ENCODE peak calls at places on chromosomes 12 and 14, in eight cellular contexts. K, P, M, J, Z, S, A and R are unnamed samples.
A peak's percentile ranks its signal among the peaks of the same experiment; 100 is the strongest.

GRCh38 chr14:57833304-57833703 is 32.6 kb downstream of the SLC35F4 start:
- ATAC-seq in M (no peak), P (no peak), S (peak; percentile 61), J (peak; percentile 58), K (peak; percentile 98), A (peak; percentile 27), Z (no peak), R (peak; percentile 45)

GRCh38 chr12:92879698-92880322 is 49.3 kb downstream of the EEA1 start:
- ATAC-seq in J (no peak), P (no peak), K (no peak), Z (no peak), A (no peak), M (no peak), S (no peak), R (no peak)

GRCh38 chr12:50055831-50056628 is 1.4 kb upstream of the ASIC1 start:
- ATAC-seq in A (peak; percentile 78), K (peak; percentile 58), J (peak; percentile 59), Z (peak; percentile 48), M (peak; percentile 24), S (peak; percentile 66), P (peak; percentile 34), R (peak; percentile 67)

GRCh38 chr12:107845980-107846659 is 71.6 kb downstream of the ASCL4 start:
- ATAC-seq in A (no peak), Z (no peak), J (no peak), S (no peak), K (peak; percentile 17), M (no peak), P (no peak), R (no peak)

GRCh38 chr12:92105676-92106075 is 40.0 kb downstream of the BTG1 start:
- ATAC-seq in A (no peak), K (no peak), S (no peak), J (no peak), P (no peak), M (peak; percentile 28), Z (no peak), R (no peak)

GRCh38 chr14:89308232-89308959 is 108.6 kb downstream of the FOXN3 start:
- ATAC-seq in K (no peak), A (no peak), Z (no peak), S (no peak), P (no peak), M (no peak), J (no peak), R (peak; percentile 31)

GRCh38 chr12:91931110-91931509 is 214.5 kb downstream of the BTG1 start:
- ATAC-seq in P (no peak), M (no peak), Z (no peak), A (peak; percentile 62), S (no peak), K (peak; percentile 62), J (peak; percentile 79), R (no peak)

GRCh38 chr12:59077153-59077930 is 157.0 kb upstream of the LRIG3 start:
- ATAC-seq in K (peak; percentile 80), M (no peak), P (no peak), J (no peak), A (no peak), Z (no peak), S (no peak), R (no peak)

GRCh38 chr12:57940915-57941164 is 527 bp upstream of the ATP23 start:
- ATAC-seq in S (no peak), A (no peak), K (no peak), Z (no peak), M (no peak), P (no peak), J (no peak), R (peak; percentile 0)

GRCh38 chr12:11872055-11872454 is 198.7 kb upstream of the BCL2L14 start:
- ATAC-seq in Z (no peak), P (no peak), K (no peak), M (no peak), S (no peak), A (no peak), J (peak; percentile 30), R (no peak)

GRCh38 chr12:39173689-39174088 is 268.3 kb upstream of the CPNE8 start:
- ATAC-seq in J (no peak), A (no peak), Z (no peak), P (no peak), S (no peak), M (no peak), K (no peak), R (no peak)

GRCh38 chr12:20395791-20396550 is 27.6 kb downstream of the PDE3A start:
- ATAC-seq in K (no peak), A (no peak), P (no peak), Z (no peak), S (no peak), J (peak; percentile 92), M (no peak), R (no peak)

GRCh38 chr12:84920331-84920730 is 7.7 kb upstream of the SLC6A15 start:
- ATAC-seq in J (no peak), S (no peak), K (peak; percentile 93), M (no peak), A (no peak), P (no peak), Z (no peak), R (no peak)

GRCh38 chr14:91805659-91806058 is 61.7 kb downstream of the TC2N start:
- ATAC-seq in Z (no peak), S (no peak), M (no peak), K (no peak), A (no peak), P (no peak), J (no peak), R (peak; percentile 78)

GRCh38 chr12:46147144-46147543 is 121.7 kb downstream of the SLC38A1 start:
- ATAC-seq in M (no peak), P (no peak), Z (no peak), S (no peak), K (no peak), J (no peak), A (no peak), R (no peak)

GRCh38 chr14:54503476-54503875 is 6.2 kb upstream of the CGRRF1 start:
- ATAC-seq in P (no peak), Z (no peak), M (no peak), K (peak; percentile 67), S (no peak), J (peak; percentile 47), A (no peak), R (no peak)

GRCh38 chr14:60220084-60220483 is 28.9 kb upstream of the PPM1A start:
- ATAC-seq in J (no peak), K (no peak), A (no peak), M (peak; percentile 67), P (no peak), Z (no peak), S (no peak), R (peak; percentile 21)

GRCh38 chr14:96623676-96624484 is 121.7 kb downstream of the PAPOLA start:
- ATAC-seq in P (no peak), J (no peak), A (no peak), K (no peak), M (no peak), Z (no peak), S (no peak), R (no peak)

GRCh38 chr12:25518512-25518911 is 34.6 kb downstream of the LMNTD1 start:
- ATAC-seq in K (peak; percentile 51), J (no peak), S (no peak), Z (no peak), P (peak; percentile 33), M (peak; percentile 81), A (no peak), R (no peak)

GRCh38 chr12:116426391-116427136 is 132.6 kb upstream of the MAP1LC3B2 start:
- ATAC-seq in K (peak; percentile 96), J (peak; percentile 92), S (peak; percentile 91), P (no peak), M (no peak), Z (no peak), A (peak; percentile 52), R (no peak)

GRCh38 chr14:45373877-45374276 is 120.9 kb upstream of the MIS18BP1 start:
- ATAC-seq in J (no peak), S (no peak), P (no peak), M (no peak), K (no peak), Z (no peak), A (no peak), R (no peak)

GRCh38 chr12:62516932-62517331 is 50.3 kb downstream of the MON2 start:
- ATAC-seq in M (no peak), Z (no peak), K (no peak), S (no peak), J (no peak), A (no peak), P (no peak), R (no peak)

GRCh38 chr12:4899361-4899760 is 10.3 kb upstream of the KCNA1 start:
- ATAC-seq in K (no peak), S (no peak), Z (no peak), A (no peak), J (no peak), P (no peak), M (no peak), R (no peak)

GRCh38 chr14:103512701-103513611 is 9.7 kb downstream of the CKB start:
- ATAC-seq in J (peak; percentile 76), A (peak; percentile 71), K (peak; percentile 91), Z (no peak), P (no peak), S (peak; percentile 85), M (peak; percentile 21), R (no peak)

GRCh38 chr14:74404435-74404834 is 21.6 kb downstream of the SYNDIG1L start:
- ATAC-seq in A (no peak), M (no peak), P (no peak), J (no peak), Z (no peak), K (no peak), S (no peak), R (no peak)

GRCh38 chr12:104458645-104459555 is 2.2 kb downstream of the CHST11 start:
- ATAC-seq in Z (no peak), K (peak; percentile 31), P (peak; percentile 3), S (no peak), M (no peak), J (peak; percentile 20), A (no peak), R (peak; percentile 19)

GRCh38 chr12:124392991-124393790 is 98.3 kb downstream of the RFLNA start:
- ATAC-seq in Z (no peak), M (no peak), J (peak; percentile 69), S (peak; percentile 74), K (peak; percentile 21), A (peak; percentile 28), P (no peak), R (no peak)